ENCODE peak calls at places on chromosomes 16 and 17, in six cellular contexts. O, E, M, Y, S and K are unnamed samples.

GRCh38 chr17:33381201-33381600 is 88.1 kb upstream of the ASIC2 start:
- DNase-seq in O (no peak), E (no peak), M (no peak), Y (no peak), S (no peak), K (no peak)

GRCh38 chr17:15782809-15783208 is 50.7 kb downstream of the TBC1D26 start:
- DNase-seq in O (no peak), E (no peak), M (no peak), Y (no peak), S (no peak), K (peak)

GRCh38 chr17:38872671-38873385 is 3.0 kb downstream of the LASP1 start:
- DNase-seq in O (no peak), E (peak), M (no peak), Y (no peak), S (no peak), K (no peak)

GRCh38 chr17:57051886-57052342 is 33.1 kb upstream of the AKAP1 start:
- DNase-seq in O (no peak), E (no peak), M (no peak), Y (no peak), S (no peak), K (no peak)

GRCh38 chr17:17921192-17922082 is 50.8 kb downstream of the TOM1L2 start:
- DNase-seq in O (no peak), E (peak), M (peak), Y (peak), S (peak), K (no peak)

GRCh38 chr17:4950757-4951204 is at the start of gene ENO3:
- DNase-seq in O (peak), E (peak), M (no peak), Y (peak), S (no peak), K (no peak)

GRCh38 chr16:23059433-23059832 is 89.8 kb downstream of the USP31 start:
- DNase-seq in O (no peak), E (no peak), M (no peak), Y (no peak), S (no peak), K (no peak)

GRCh38 chr16:55905651-55906050 is 30.5 kb upstream of the CES5A start:
- DNase-seq in O (no peak), E (no peak), M (no peak), Y (no peak), S (no peak), K (no peak)

GRCh38 chr17:76529224-76529642 is 8.3 kb downstream of the CYGB start:
- DNase-seq in O (peak), E (no peak), M (no peak), Y (no peak), S (no peak), K (no peak)

GRCh38 chr17:48310748-48311213 is 119.2 kb downstream of the SKAP1 start:
- DNase-seq in O (no peak), E (no peak), M (peak), Y (no peak), S (no peak), K (no peak)

GRCh38 chr16:9965079-9965478 is 217.1 kb downstream of the GRIN2A start:
- DNase-seq in O (no peak), E (no peak), M (no peak), Y (no peak), S (no peak), K (no peak)

GRCh38 chr16:89374393-89374948 is 115.9 kb downstream of the ANKRD11 start:
- DNase-seq in O (peak), E (no peak), M (no peak), Y (no peak), S (no peak), K (peak)

GRCh38 chr16:48231675-48232214 is 12.4 kb upstream of the LONP2 start:
- DNase-seq in O (peak), E (peak), M (no peak), Y (peak), S (peak), K (no peak)

GRCh38 chr17:35245196-35245486 is 2.3 kb downstream of the SLFN5 start:
- DNase-seq in O (no peak), E (no peak), M (no peak), Y (no peak), S (peak), K (no peak)

GRCh38 chr17:17495448-17496188 is 577 bp downstream of the RASD1 start:
- DNase-seq in O (no peak), E (no peak), M (no peak), Y (peak), S (no peak), K (no peak)

GRCh38 chr16:23679986-23680336 is 1.3 kb downstream of the PLK1 start:
- DNase-seq in O (no peak), E (no peak), M (no peak), Y (no peak), S (no peak), K (no peak)

GRCh38 chr16:54284931-54285413 is 1.6 kb downstream of the IRX3 start:
- DNase-seq in O (peak), E (no peak), M (no peak), Y (peak), S (no peak), K (peak)

GRCh38 chr17:73767696-73768095 is 123.5 kb upstream of the SDK2 start:
- DNase-seq in O (no peak), E (no peak), M (no peak), Y (no peak), S (no peak), K (no peak)

GRCh38 chr16:81261049-81261648 is 22.7 kb downstream of the BCO1 start:
- DNase-seq in O (peak), E (peak), M (peak), Y (peak), S (peak), K (no peak)

GRCh38 chr17:66507103-66507923 is 204.9 kb downstream of the PRKCA start:
- DNase-seq in O (no peak), E (peak), M (peak), Y (no peak), S (peak), K (peak)

GRCh38 chr17:17740627-17741237 is 59.5 kb downstream of the RAI1 start:
- DNase-seq in O (no peak), E (no peak), M (no peak), Y (no peak), S (no peak), K (no peak)

GRCh38 chr16:72858611-72859493 is 189.1 kb downstream of the ZFHX3 start:
- DNase-seq in O (peak), E (no peak), M (no peak), Y (no peak), S (no peak), K (no peak)

GRCh38 chr16:15057755-15058417 is 2.0 kb upstream of the NTAN1 start:
- DNase-seq in O (no peak), E (no peak), M (no peak), Y (no peak), S (no peak), K (no peak)

GRCh38 chr17:82198092-82198491 is 14.6 kb downstream of the CCDC57 start:
- DNase-seq in O (peak), E (no peak), M (no peak), Y (no peak), S (no peak), K (no peak)

GRCh38 chr16:21076186-21076883 is 74.3 kb downstream of the DNAH3 start:
- DNase-seq in O (no peak), E (peak), M (no peak), Y (no peak), S (no peak), K (no peak)

GRCh38 chr17:36205637-36206458 is 5.0 kb upstream of the CCL4L2 start:
- DNase-seq in O (no peak), E (no peak), M (no peak), Y (peak), S (no peak), K (no peak)

GRCh38 chr17:51238253-51238887 is 21.5 kb downstream of the MBTD1 start:
- DNase-seq in O (no peak), E (no peak), M (no peak), Y (no peak), S (no peak), K (no peak)

GRCh38 chr16:69055003-69055402 is 50.5 kb upstream of the HAS3 start:
- DNase-seq in O (no peak), E (no peak), M (no peak), Y (no peak), S (no peak), K (no peak)

GRCh38 chr17:74744714-74745547 is 3.5 kb upstream of the NHERF1 start:
- DNase-seq in O (peak), E (peak), M (peak), Y (peak), S (peak), K (peak)

GRCh38 chr16:81651758-81652718 is 127.1 kb upstream of the PLCG2 start:
- DNase-seq in O (no peak), E (no peak), M (peak), Y (no peak), S (no peak), K (no peak)

GRCh38 chr16:49800876-49801275 is 55.0 kb downstream of the ZNF423 start:
- DNase-seq in O (no peak), E (no peak), M (no peak), Y (no peak), S (no peak), K (no peak)

GRCh38 chr17:50919321-50920040 is 53.3 kb upstream of the TOB1 start:
- DNase-seq in O (peak), E (peak), M (peak), Y (peak), S (no peak), K (peak)

DNA sequence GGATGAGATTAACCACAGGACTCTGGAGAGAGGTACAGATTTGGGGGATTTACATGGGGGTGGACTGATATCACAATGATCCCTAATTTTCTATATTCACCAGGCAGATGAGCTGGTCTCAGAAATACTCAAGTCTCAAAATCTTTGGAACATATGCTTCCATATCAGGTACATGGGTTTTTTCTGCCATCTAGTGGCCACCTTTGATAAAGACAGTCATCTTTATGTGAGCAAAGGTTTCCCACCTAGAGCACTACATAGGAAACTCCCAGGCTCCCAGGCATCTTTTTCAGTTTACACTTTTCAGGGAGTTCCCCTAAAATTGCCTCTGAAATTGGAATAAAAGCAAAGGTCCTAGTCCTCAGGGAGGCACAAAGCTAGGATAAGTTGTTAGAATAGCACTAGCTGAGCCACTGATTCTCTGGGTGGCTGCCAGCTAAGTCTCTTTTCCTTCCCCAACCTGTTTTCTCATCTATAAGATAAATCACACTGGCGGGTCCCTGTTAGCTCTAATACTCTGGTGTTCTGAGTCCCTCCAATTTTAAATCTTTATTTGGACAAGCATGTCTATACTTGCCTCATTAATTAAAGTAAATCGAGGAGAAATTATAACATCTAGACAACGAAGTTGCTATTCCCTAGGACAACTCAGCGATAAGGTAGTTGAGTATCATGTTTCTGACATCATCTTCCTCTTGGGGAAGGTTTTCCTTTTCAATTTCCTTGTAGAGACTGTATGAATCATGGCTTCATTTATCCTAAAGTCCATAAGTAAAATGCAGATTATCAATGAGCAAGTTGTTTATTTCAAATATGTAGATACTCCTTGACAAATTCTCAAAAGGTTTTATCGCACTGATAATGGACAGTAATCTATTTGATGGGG is 19.0 kb upstream of the MON1B start:
- DNase-seq in O (peak), E (peak), M (peak), Y (no peak), S (peak), K (peak)
- TF ChIP-seq JUND in O (no peak), E (no peak), M (no peak), Y (no peak), S (no peak), K (no peak)

DNA sequence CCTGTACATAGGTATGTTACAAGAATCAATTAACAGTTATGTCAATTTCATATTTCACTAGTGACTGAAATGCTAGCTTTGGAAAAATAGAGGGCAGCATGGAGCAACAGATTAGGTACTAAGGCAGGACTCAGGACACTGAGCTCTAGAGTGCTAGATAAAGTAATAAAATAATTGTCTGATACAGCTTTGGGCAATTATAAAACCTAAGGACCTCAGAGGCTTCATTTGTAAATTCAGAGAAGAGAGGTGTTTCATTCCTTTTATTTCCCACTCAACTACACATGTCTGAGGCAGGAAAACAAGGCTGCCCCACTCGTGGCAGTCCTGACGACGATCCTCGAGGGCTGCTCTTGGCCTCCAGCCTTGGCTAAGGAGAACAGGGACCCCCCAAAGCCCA is 81.5 kb downstream of the CA4 start:
- DNase-seq in O (peak), E (peak), M (no peak), Y (no peak), S (peak), K (peak)
- TF ChIP-seq JUND in O (no peak), E (no peak), M (no peak), Y (no peak), S (no peak), K (no peak)

DNA sequence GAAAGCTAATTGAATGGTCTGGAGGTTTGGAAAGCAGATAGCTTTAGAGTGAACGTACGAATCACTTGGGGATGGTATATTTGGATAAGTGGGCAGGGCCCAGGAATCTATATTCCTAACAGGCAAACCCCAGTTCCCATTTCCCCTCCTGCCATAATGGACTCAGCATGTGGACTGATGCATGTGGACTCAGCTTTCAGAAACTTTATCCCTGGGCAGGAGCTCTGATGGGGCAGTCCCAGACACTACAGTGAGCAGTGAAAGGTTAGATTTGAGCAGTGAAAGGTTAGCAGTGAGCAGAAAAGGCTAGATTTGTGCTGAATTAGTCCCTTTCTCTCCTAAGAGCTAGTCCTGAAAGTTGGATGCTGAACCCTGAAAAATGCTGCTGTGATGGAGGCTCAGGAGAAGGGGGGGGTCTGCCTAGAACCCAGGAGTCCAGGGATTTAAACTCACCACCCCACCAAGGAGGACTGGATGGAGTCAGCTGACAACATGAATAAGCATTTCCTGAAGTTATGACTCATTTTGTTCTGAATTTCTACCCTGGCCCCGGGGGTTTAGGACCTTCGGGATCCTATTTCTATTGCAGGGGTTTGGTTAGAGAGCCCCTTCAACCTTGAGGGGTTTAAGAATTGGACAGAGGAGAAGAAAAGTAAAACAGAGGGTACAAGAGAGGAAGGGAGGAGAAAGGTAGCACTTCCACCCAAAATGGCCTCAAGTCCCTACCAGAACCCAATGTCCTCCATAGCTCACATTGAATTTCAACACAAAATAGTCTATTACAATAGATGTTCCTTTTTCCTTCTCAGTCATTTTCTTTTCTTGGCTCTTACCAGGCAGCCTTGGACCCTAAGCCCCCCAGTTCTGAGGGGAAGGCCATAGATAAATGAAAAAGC is 10.3 kb upstream of the FZD2 start:
- DNase-seq in O (no peak), E (no peak), M (peak), Y (no peak), S (no peak), K (no peak)
- TF ChIP-seq JUND in O (peak), E (no peak), M (peak), Y (no peak), S (no peak), K (no peak)

GRCh38 chr17:12376276-12376675 is 289.4 kb upstream of the MYOCD start:
- DNase-seq in O (no peak), E (no peak), M (no peak), Y (no peak), S (no peak), K (no peak)
- TF ChIP-seq JUND in O (no peak), E (no peak), M (no peak), Y (no peak), S (no peak), K (no peak)

GRCh38 chr17:30336369-30337171 is 2.7 kb upstream of the TMIGD1 start:
- DNase-seq in O (peak), E (peak), M (peak), Y (peak), S (peak), K (no peak)
- TF ChIP-seq JUND in O (no peak), E (no peak), M (no peak), Y (no peak), S (peak), K (no peak)

GRCh38 chr16:79767597-79768280 is 167.2 kb upstream of the MAF start:
- DNase-seq in O (no peak), E (peak), M (no peak), Y (no peak), S (no peak), K (peak)
- TF ChIP-seq JUND in O (no peak), E (no peak), M (no peak), Y (no peak), S (no peak), K (no peak)

DNA sequence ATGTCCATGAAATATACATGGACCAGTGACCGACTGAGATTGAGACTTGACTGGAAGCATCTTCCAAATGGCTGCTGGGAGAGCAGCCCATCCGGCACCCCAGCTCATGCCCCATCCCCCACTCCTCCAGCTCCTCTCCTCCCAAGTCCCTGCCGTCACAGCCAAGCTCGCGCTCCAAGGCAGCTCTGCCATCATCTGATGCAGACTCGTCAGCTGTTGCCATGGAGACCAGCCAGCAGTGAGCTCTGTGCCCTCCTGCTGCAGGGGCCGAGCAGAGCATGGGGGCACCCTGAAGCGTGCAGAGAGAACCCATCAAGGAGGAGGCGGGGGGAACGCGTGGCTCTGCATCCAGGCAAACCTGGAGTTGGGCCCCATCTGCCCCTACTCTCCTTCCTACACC is 74.5 kb upstream of the TNRC6C start:
- DNase-seq in O (peak), E (no peak), M (no peak), Y (no peak), S (no peak), K (no peak)
- TF ChIP-seq JUND in O (no peak), E (no peak), M (no peak), Y (no peak), S (no peak), K (no peak)

GRCh38 chr16:728131-728889 is 1.4 kb downstream of the HAGHL start:
- DNase-seq in O (peak), E (no peak), M (peak), Y (no peak), S (peak), K (peak)
- TF ChIP-seq JUND in O (no peak), E (no peak), M (no peak), Y (no peak), S (no peak), K (no peak)